ENCODE peak calls at places on chromosomes 3 and 15, in seven cellular contexts. One of them, this sample, is unnamed.

GRCh38 chr3:122921791-122922651 is 105.5 kb downstream of the SEMA5B start:
- DNase-seq in progenitor cell of endocrine pancreas: peak; percentile 35
- DNase-seq in heart left ventricle: no peak
- DNase-seq in left ventricle myocardium inferior: no peak
- DNase-seq in GM20000: peak; percentile 61
- DNase-seq in foreskin fibroblast: peak; percentile 17
- DNase-seq in WERI-Rb-1: no peak
- DNase-seq in this sample: peak; percentile 35

GRCh38 chr3:110493752-110494151 is 577.9 kb upstream of the NECTIN3 start:
- DNase-seq in progenitor cell of endocrine pancreas: no peak
- DNase-seq in heart left ventricle: no peak
- DNase-seq in left ventricle myocardium inferior: no peak
- DNase-seq in GM20000: no peak
- DNase-seq in foreskin fibroblast: no peak
- DNase-seq in WERI-Rb-1: no peak
- DNase-seq in this sample: no peak

GRCh38 chr3:39981547-39982184 is 172.3 kb downstream of the MYRIP start:
- DNase-seq in progenitor cell of endocrine pancreas: no peak
- DNase-seq in heart left ventricle: no peak
- DNase-seq in left ventricle myocardium inferior: no peak
- DNase-seq in GM20000: no peak
- DNase-seq in foreskin fibroblast: peak; percentile 40
- DNase-seq in WERI-Rb-1: no peak
- DNase-seq in this sample: no peak

GRCh38 chr3:58052373-58053273 is 44.4 kb downstream of the FLNB start:
- DNase-seq in progenitor cell of endocrine pancreas: no peak
- DNase-seq in heart left ventricle: peak; percentile 84
- DNase-seq in left ventricle myocardium inferior: peak; percentile 77
- DNase-seq in GM20000: no peak
- DNase-seq in foreskin fibroblast: peak; percentile 97
- DNase-seq in WERI-Rb-1: no peak
- DNase-seq in this sample: no peak

GRCh38 chr15:33934896-33935295 is 33.4 kb upstream of the CHRM5 start:
- DNase-seq in progenitor cell of endocrine pancreas: no peak
- DNase-seq in heart left ventricle: no peak
- DNase-seq in left ventricle myocardium inferior: no peak
- DNase-seq in GM20000: no peak
- DNase-seq in foreskin fibroblast: peak; percentile 50
- DNase-seq in WERI-Rb-1: no peak
- DNase-seq in this sample: no peak

GRCh38 chr3:81301230-81301629 is 460.2 kb downstream of the GBE1 start:
- DNase-seq in progenitor cell of endocrine pancreas: no peak
- DNase-seq in heart left ventricle: no peak
- DNase-seq in left ventricle myocardium inferior: no peak
- DNase-seq in GM20000: no peak
- DNase-seq in foreskin fibroblast: no peak
- DNase-seq in WERI-Rb-1: no peak
- DNase-seq in this sample: no peak

GRCh38 chr3:120451670-120452220 is 953 bp upstream of the FSTL1 start:
- DNase-seq in progenitor cell of endocrine pancreas: no peak
- DNase-seq in heart left ventricle: no peak
- DNase-seq in left ventricle myocardium inferior: no peak
- DNase-seq in GM20000: peak; percentile 27
- DNase-seq in foreskin fibroblast: no peak
- DNase-seq in WERI-Rb-1: no peak
- DNase-seq in this sample: no peak

GRCh38 chr3:13711911-13712650 is 163.2 kb downstream of the FBLN2 start:
- DNase-seq in progenitor cell of endocrine pancreas: peak; percentile 2
- DNase-seq in heart left ventricle: no peak
- DNase-seq in left ventricle myocardium inferior: no peak
- DNase-seq in GM20000: no peak
- DNase-seq in foreskin fibroblast: no peak
- DNase-seq in WERI-Rb-1: no peak
- DNase-seq in this sample: peak; percentile 6

GRCh38 chr3:104279617-104280016 is 1087.1 kb upstream of the ALCAM start:
- DNase-seq in progenitor cell of endocrine pancreas: no peak
- DNase-seq in heart left ventricle: no peak
- DNase-seq in left ventricle myocardium inferior: no peak
- DNase-seq in GM20000: no peak
- DNase-seq in foreskin fibroblast: peak; percentile 6
- DNase-seq in WERI-Rb-1: no peak
- DNase-seq in this sample: no peak

GRCh38 chr3:160291290-160291908 is 66.2 kb downstream of the C3orf80 start:
- DNase-seq in progenitor cell of endocrine pancreas: no peak
- DNase-seq in heart left ventricle: no peak
- DNase-seq in left ventricle myocardium inferior: no peak
- DNase-seq in GM20000: no peak
- DNase-seq in foreskin fibroblast: no peak
- DNase-seq in WERI-Rb-1: no peak
- DNase-seq in this sample: no peak

GRCh38 chr3:54206874-54207273 is 84.5 kb downstream of the CACNA2D3 start:
- DNase-seq in progenitor cell of endocrine pancreas: no peak
- DNase-seq in heart left ventricle: no peak
- DNase-seq in left ventricle myocardium inferior: no peak
- DNase-seq in GM20000: no peak
- DNase-seq in foreskin fibroblast: no peak
- DNase-seq in WERI-Rb-1: peak; percentile 26
- DNase-seq in this sample: no peak

GRCh38 chr3:34011171-34012101 is 213.0 kb downstream of the PDCD6IP start:
- DNase-seq in progenitor cell of endocrine pancreas: no peak
- DNase-seq in heart left ventricle: no peak
- DNase-seq in left ventricle myocardium inferior: no peak
- DNase-seq in GM20000: no peak
- DNase-seq in foreskin fibroblast: peak; percentile 65
- DNase-seq in WERI-Rb-1: peak; percentile 34
- DNase-seq in this sample: no peak

GRCh38 chr3:58535531-58536500 is 1.2 kb downstream of the ACOX2 start:
- DNase-seq in progenitor cell of endocrine pancreas: no peak
- DNase-seq in heart left ventricle: no peak
- DNase-seq in left ventricle myocardium inferior: no peak
- DNase-seq in GM20000: peak; percentile 3
- DNase-seq in foreskin fibroblast: peak; percentile 54
- DNase-seq in WERI-Rb-1: no peak
- DNase-seq in this sample: no peak

GRCh38 chr15:63948436-63948835 is 97.8 kb downstream of the DAPK2 start:
- DNase-seq in progenitor cell of endocrine pancreas: no peak
- DNase-seq in heart left ventricle: no peak
- DNase-seq in left ventricle myocardium inferior: no peak
- DNase-seq in GM20000: no peak
- DNase-seq in foreskin fibroblast: no peak
- DNase-seq in WERI-Rb-1: no peak
- DNase-seq in this sample: no peak

GRCh38 chr3:159032311-159032710 is 230.5 kb downstream of the MFSD1 start:
- DNase-seq in progenitor cell of endocrine pancreas: no peak
- DNase-seq in heart left ventricle: no peak
- DNase-seq in left ventricle myocardium inferior: no peak
- DNase-seq in GM20000: no peak
- DNase-seq in foreskin fibroblast: peak; percentile 73
- DNase-seq in WERI-Rb-1: no peak
- DNase-seq in this sample: no peak

GRCh38 chr3:151372063-151372820 is 12.3 kb downstream of the P2RY12 start:
- DNase-seq in progenitor cell of endocrine pancreas: no peak
- DNase-seq in heart left ventricle: no peak
- DNase-seq in left ventricle myocardium inferior: no peak
- DNase-seq in GM20000: no peak
- DNase-seq in foreskin fibroblast: peak; percentile 49
- DNase-seq in WERI-Rb-1: no peak
- DNase-seq in this sample: no peak

GRCh38 chr3:98551754-98552153 is 20.0 kb downstream of the GPR15 start:
- DNase-seq in progenitor cell of endocrine pancreas: no peak
- DNase-seq in heart left ventricle: no peak
- DNase-seq in left ventricle myocardium inferior: no peak
- DNase-seq in GM20000: no peak
- DNase-seq in foreskin fibroblast: no peak
- DNase-seq in WERI-Rb-1: no peak
- DNase-seq in this sample: no peak

GRCh38 chr3:30848093-30848779 is 46.2 kb downstream of the GADL1 start:
- DNase-seq in progenitor cell of endocrine pancreas: no peak
- DNase-seq in heart left ventricle: no peak
- DNase-seq in left ventricle myocardium inferior: no peak
- DNase-seq in GM20000: no peak
- DNase-seq in foreskin fibroblast: peak; percentile 15
- DNase-seq in WERI-Rb-1: no peak
- DNase-seq in this sample: no peak

GRCh38 chr3:184110316-184110725 is 13.5 kb downstream of the HTR3E start:
- DNase-seq in progenitor cell of endocrine pancreas: no peak
- DNase-seq in heart left ventricle: no peak
- DNase-seq in left ventricle myocardium inferior: no peak
- DNase-seq in GM20000: no peak
- DNase-seq in foreskin fibroblast: peak; percentile 55
- DNase-seq in WERI-Rb-1: no peak
- DNase-seq in this sample: no peak

GRCh38 chr15:70976856-70977255 is 84.2 kb downstream of the LRRC49 start:
- DNase-seq in progenitor cell of endocrine pancreas: no peak
- DNase-seq in heart left ventricle: no peak
- DNase-seq in left ventricle myocardium inferior: no peak
- DNase-seq in GM20000: no peak
- DNase-seq in foreskin fibroblast: peak; percentile 83
- DNase-seq in WERI-Rb-1: no peak
- DNase-seq in this sample: no peak

DNA sequence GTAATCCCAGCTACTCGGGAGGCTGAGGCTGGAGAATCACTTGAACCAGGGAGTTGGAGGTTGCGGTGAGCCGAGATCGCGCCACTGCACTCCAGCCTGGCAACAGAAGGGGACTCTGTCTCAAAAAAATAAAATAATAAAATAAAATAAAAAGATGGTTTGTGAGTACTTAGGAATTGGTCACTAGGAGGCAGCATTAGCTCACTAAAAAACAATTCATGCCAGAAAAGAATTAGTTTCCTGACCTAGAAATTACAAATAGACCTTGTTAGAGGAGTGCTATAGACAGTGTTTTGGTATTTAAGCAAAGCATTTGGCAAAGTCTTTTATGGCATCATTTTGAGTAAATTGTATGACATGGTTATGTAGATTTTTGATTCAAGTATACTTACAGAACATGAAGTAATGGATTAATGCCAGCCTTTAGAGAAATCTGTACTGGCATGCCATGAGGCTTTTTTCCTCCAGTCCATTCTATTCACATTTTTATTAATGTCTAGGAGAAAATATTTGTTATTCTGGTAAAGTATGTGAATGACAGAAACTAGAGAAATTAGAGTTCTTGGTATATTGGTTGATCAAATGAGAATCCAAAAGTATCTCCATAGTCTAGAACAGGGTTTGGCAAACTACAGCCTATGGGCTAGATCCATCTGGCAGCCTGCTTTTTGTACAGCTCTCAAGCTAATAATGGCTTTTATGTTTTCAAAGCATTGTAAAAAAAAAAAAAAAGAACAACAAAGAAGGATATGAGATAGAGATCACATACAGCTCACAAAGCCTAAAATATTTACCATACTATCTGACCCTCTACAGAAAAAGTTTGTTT is 81.6 kb downstream of the LRRC49 start:
- DNase-seq in progenitor cell of endocrine pancreas: no peak
- DNase-seq in heart left ventricle: no peak
- DNase-seq in left ventricle myocardium inferior: no peak
- DNase-seq in GM20000: no peak
- DNase-seq in foreskin fibroblast: peak; percentile 81
- DNase-seq in WERI-Rb-1: no peak
- DNase-seq in this sample: no peak
- TF ChIP-seq CTCF in progenitor cell of endocrine pancreas: peak; percentile 54
- TF ChIP-seq CTCF in heart left ventricle: peak; percentile 27
- TF ChIP-seq CTCF in left ventricle myocardium inferior: peak; percentile 44
- TF ChIP-seq CTCF in GM20000: no peak
- TF ChIP-seq CTCF in foreskin fibroblast: peak; percentile 26
- TF ChIP-seq CTCF in WERI-Rb-1: peak; percentile 10
- TF ChIP-seq CTCF in this sample: no peak

DNA sequence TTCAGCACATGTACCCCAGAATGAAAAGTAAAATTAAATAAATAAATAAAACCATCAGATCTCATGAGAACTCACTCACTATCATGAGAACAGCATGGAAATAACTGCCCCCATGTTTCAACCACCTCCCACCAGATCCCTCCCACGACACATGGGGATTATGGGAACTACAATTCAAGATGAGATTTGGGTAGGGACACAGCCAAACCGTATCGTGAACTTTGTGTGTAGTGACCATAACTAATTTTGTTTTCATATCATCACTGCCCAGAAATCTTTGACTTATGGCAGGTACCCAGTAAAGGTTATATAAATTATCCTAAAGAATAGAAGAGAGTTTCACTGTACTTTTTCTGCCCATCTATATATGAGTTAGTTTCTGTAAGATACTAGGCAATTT is 766.5 kb downstream of the ROBO1 start:
- DNase-seq in progenitor cell of endocrine pancreas: no peak
- DNase-seq in heart left ventricle: no peak
- DNase-seq in left ventricle myocardium inferior: no peak
- DNase-seq in GM20000: no peak
- DNase-seq in foreskin fibroblast: no peak
- DNase-seq in WERI-Rb-1: no peak
- DNase-seq in this sample: no peak
- TF ChIP-seq CTCF in progenitor cell of endocrine pancreas: no peak
- TF ChIP-seq CTCF in heart left ventricle: no peak
- TF ChIP-seq CTCF in left ventricle myocardium inferior: no peak
- TF ChIP-seq CTCF in GM20000: no peak
- TF ChIP-seq CTCF in foreskin fibroblast: no peak
- TF ChIP-seq CTCF in WERI-Rb-1: no peak
- TF ChIP-seq CTCF in this sample: no peak

GRCh38 chr15:42800731-42801474 is 64.0 kb upstream of the CDAN1 start:
- DNase-seq in progenitor cell of endocrine pancreas: no peak
- DNase-seq in heart left ventricle: no peak
- DNase-seq in left ventricle myocardium inferior: no peak
- DNase-seq in GM20000: no peak
- DNase-seq in foreskin fibroblast: no peak
- DNase-seq in WERI-Rb-1: peak; percentile 23
- DNase-seq in this sample: no peak
- TF ChIP-seq CTCF in progenitor cell of endocrine pancreas: peak; percentile 9
- TF ChIP-seq CTCF in heart left ventricle: no peak
- TF ChIP-seq CTCF in left ventricle myocardium inferior: peak; percentile 27
- TF ChIP-seq CTCF in GM20000: no peak
- TF ChIP-seq CTCF in foreskin fibroblast: no peak
- TF ChIP-seq CTCF in WERI-Rb-1: peak; percentile 35
- TF ChIP-seq CTCF in this sample: no peak

DNA sequence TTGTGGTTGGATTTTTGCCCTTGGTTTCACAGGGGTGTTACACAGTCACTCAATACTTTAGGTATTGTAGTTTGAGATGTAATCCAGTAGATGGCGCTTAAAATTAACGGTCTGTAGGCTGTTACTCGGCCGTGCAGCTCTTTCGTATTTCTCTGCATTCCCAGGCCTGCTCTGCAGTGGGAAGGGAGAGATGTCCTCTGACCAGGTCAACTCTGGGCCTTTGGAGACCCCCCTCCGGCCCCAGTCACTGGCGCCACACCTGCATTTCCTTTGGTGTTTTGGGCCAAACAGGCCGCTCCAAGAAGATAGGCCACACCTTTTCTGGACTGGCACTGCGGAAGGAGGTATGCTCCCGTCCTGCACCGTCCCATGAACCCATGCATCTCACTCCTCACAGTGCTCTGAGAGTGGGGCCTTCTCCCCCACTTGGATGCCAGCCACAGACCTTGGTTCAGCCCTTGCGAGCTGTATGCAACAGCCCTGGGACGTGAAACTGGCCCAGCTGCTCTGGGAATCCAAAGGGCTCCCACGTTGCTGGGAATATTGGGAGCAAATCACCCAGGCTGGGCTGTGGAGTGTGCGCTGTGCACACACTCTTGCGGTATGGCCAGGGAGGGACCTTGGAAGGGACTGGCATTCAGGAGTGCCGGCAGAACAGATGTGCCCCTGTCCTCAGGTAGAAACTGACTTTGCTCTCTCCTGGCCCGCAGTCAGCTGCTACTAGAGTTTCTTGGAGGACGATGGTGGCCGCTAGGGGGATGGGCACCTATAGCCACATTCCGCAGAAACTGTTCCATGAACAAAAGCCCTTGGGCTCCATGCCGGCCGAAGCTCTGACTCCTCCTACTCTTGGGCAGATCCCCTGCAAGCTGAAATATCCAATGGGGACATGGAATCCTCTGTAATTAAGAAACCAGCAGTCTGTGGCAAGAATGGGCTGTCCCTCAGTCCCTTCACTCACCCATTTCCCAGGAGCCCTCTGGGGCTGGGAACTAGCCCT is 410.5 kb upstream of the CADM2 start:
- DNase-seq in progenitor cell of endocrine pancreas: peak; percentile 14
- DNase-seq in heart left ventricle: peak; percentile 15
- DNase-seq in left ventricle myocardium inferior: no peak
- DNase-seq in GM20000: peak; percentile 17
- DNase-seq in foreskin fibroblast: peak; percentile 4
- DNase-seq in WERI-Rb-1: peak; percentile 17
- DNase-seq in this sample: no peak
- TF ChIP-seq CTCF in progenitor cell of endocrine pancreas: peak; percentile 66
- TF ChIP-seq CTCF in heart left ventricle: peak; percentile 40
- TF ChIP-seq CTCF in left ventricle myocardium inferior: peak; percentile 61
- TF ChIP-seq CTCF in GM20000: peak; percentile 41
- TF ChIP-seq CTCF in foreskin fibroblast: no peak
- TF ChIP-seq CTCF in WERI-Rb-1: peak; percentile 59
- TF ChIP-seq CTCF in this sample: no peak

This sample was measured in activated B cell treated with CpG ODN at 0.5 μM for 24 hours.